ENCODE peak calls at places on chromosome 6, in eight cellular contexts. I is ovary, G is sigmoid colon, H is transverse colon, C is HepG2, Z is A549, M is SK-N-SH, J is suprapubic skin. O is an unnamed sample.

GRCh38 chr6:84466521-84466920 is 239.1 kb upstream of the CEP162 start:
- DNase-seq in I (no peak), G (no peak), H (no peak), C (no peak), Z (peak), M (no peak), J (no peak), O (no peak)

GRCh38 chr6:152189736-152190135 is 382.3 kb downstream of the ESR1 start:
- DNase-seq in I (no peak), G (no peak), H (no peak), C (no peak), Z (no peak), M (no peak), J (no peak), O (no peak)

GRCh38 chr6:121686611-121687023 is 251.2 kb downstream of the GJA1 start:
- DNase-seq in I (no peak), G (no peak), H (no peak), C (no peak), Z (no peak), M (no peak), J (no peak), O (no peak)

GRCh38 chr6:53894086-53894485 is 99.3 kb downstream of the LRRC1 start:
- DNase-seq in I (no peak), G (peak), H (peak), C (no peak), Z (no peak), M (no peak), J (no peak), O (no peak)

GRCh38 chr6:138404666-138405337 is 779 bp downstream of the HEBP2 start:
- DNase-seq in I (peak), G (peak), H (peak), C (no peak), Z (peak), M (no peak), J (peak), O (no peak)

GRCh38 chr6:30441171-30441570 is 48.1 kb upstream of the HLA-E start:
- DNase-seq in I (no peak), G (no peak), H (no peak), C (no peak), Z (no peak), M (no peak), J (no peak), O (no peak)

GRCh38 chr6:115830895-115831294 is 229.8 kb downstream of the FRK start:
- DNase-seq in I (no peak), G (no peak), H (no peak), C (no peak), Z (peak), M (no peak), J (no peak), O (no peak)

GRCh38 chr6:137415127-137415833 is 78.9 kb downstream of the OLIG3 start:
- DNase-seq in I (peak), G (peak), H (peak), C (peak), Z (no peak), M (peak), J (no peak), O (peak)

GRCh38 chr6:83381949-83382348 is 48.9 kb downstream of the ME1 start:
- DNase-seq in I (no peak), G (no peak), H (no peak), C (no peak), Z (no peak), M (no peak), J (no peak), O (no peak)

GRCh38 chr6:142605922-142606321 is 304.1 kb downstream of the ADGRG6 start:
- DNase-seq in I (no peak), G (no peak), H (no peak), C (no peak), Z (no peak), M (no peak), J (no peak), O (no peak)

GRCh38 chr6:39983193-39983592 is 48.9 kb upstream of the MOCS1 start:
- DNase-seq in I (no peak), G (no peak), H (no peak), C (no peak), Z (no peak), M (no peak), J (no peak), O (no peak)

GRCh38 chr6:30618270-30618787 is 689 bp downstream of the MRPS18B start:
- DNase-seq in I (no peak), G (peak), H (peak), C (peak), Z (no peak), M (no peak), J (no peak), O (peak)

GRCh38 chr6:167858086-167858591 is 31.4 kb downstream of the AFDN start:
- DNase-seq in I (no peak), G (no peak), H (no peak), C (no peak), Z (no peak), M (peak), J (no peak), O (no peak)

GRCh38 chr6:10951675-10952282 is 64.9 kb downstream of the SYCP2L start:
- DNase-seq in I (no peak), G (no peak), H (no peak), C (peak), Z (peak), M (peak), J (no peak), O (no peak)

GRCh38 chr6:148497256-148497655 is 154.6 kb downstream of the SASH1 start:
- DNase-seq in I (no peak), G (no peak), H (no peak), C (no peak), Z (no peak), M (no peak), J (no peak), O (no peak)

GRCh38 chr6:144339859-144340452 is 54.8 kb downstream of the UTRN start:
- DNase-seq in I (no peak), G (no peak), H (no peak), C (no peak), Z (no peak), M (no peak), J (no peak), O (no peak)

GRCh38 chr6:154474636-154475428 is 35.7 kb downstream of the CNKSR3 start:
- DNase-seq in I (no peak), G (no peak), H (no peak), C (no peak), Z (no peak), M (no peak), J (no peak), O (no peak)

GRCh38 chr6:82270791-82271392 is 23.3 kb upstream of the IBTK start:
- DNase-seq in I (no peak), G (no peak), H (no peak), C (peak), Z (peak), M (peak), J (no peak), O (no peak)

GRCh38 chr6:154572592-154572991 is 62.1 kb upstream of the CNKSR3 start:
- DNase-seq in I (no peak), G (peak), H (no peak), C (no peak), Z (no peak), M (no peak), J (no peak), O (no peak)

GRCh38 chr6:108737594-108738546 is 110.4 kb upstream of the ARMC2 start:
- DNase-seq in I (no peak), G (peak), H (peak), C (no peak), Z (peak), M (no peak), J (no peak), O (peak)

GRCh38 chr6:69622924-69623323 is 173.9 kb downstream of the LMBRD1 start:
- DNase-seq in I (no peak), G (no peak), H (no peak), C (no peak), Z (no peak), M (no peak), J (no peak), O (no peak)

DNA sequence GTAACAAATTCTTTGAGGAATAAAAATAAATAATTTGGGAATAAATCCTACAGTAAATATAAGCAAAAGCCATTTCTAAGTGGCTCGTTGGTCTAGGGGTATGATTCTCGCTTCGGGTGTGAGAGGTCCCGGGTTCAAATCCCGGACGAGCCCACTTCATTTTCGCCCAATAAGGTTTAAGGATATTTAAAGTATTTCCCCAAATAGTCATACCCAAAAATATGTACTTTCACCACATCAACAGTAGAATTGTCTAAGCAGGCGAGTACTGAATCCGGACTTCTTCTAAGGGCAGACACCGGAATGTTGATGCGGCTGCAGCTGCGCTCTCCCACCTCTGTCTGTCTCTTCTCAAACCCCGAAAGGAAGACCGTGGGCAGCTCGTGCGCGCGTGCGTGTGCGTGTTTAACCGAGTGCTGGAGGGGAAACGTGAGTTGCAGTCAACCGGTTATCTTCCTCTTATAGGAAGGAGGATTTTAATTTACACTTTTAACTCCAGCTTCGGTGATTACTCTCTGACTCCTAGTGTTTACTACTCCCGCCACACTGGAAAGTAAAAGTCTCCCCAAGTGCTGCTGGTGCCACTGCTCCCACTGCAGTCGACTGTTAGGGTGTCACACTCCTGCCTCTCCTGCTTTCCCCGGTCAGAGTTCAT is 155.7 kb upstream of the PRSS16 start:
- DNase-seq in I (no peak), G (no peak), H (no peak), C (peak), Z (peak), M (peak), J (no peak), O (no peak)
- TF ChIP-seq EP300 in I (no peak), G (no peak), H (no peak), C (no peak), Z (no peak), M (no peak), J (no peak), O (no peak)

GRCh38 chr6:125752773-125753172 is 3.3 kb downstream of the HEY2 start:
- DNase-seq in I (no peak), G (no peak), H (no peak), C (no peak), Z (no peak), M (no peak), J (no peak), O (no peak)

GRCh38 chr6:125751334-125751916 is 2.0 kb downstream of the HEY2 start:
- DNase-seq in I (no peak), G (no peak), H (no peak), C (no peak), Z (no peak), M (no peak), J (no peak), O (no peak)

GRCh38 chr6:125753218-125753936 is 3.9 kb downstream of the HEY2 start:
- DNase-seq in I (no peak), G (no peak), H (no peak), C (peak), Z (no peak), M (no peak), J (no peak), O (no peak)

GRCh38 chr6:125750692-125751333 is 1.4 kb downstream of the HEY2 start:
- DNase-seq in I (no peak), G (no peak), H (no peak), C (no peak), Z (no peak), M (no peak), J (no peak), O (no peak)

DNA sequence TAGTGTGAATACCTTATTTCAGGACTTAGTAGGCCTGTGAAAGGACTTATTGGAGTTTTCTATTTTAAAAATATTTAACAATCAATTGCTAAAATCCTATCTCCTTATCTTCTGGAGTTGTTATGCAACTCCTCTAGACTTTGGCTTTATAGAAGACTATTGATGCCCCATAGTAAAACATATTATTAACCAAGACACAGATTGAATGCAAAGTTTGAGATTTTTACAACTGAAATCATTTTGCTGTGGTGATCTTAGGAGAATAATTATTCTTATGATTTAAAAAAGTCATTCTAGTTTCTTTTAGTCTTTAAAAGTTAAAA is 4.5 kb downstream of the HEY2 start:
- DNase-seq in I (no peak), G (no peak), H (no peak), C (no peak), Z (no peak), M (no peak), J (no peak), O (no peak)
- H3K4me3 ChIP-seq in I (no peak), G (no peak), H (no peak), C (no peak), Z (no peak), M (no peak), J (no peak), O (no peak)

GRCh38 chr6:42762338-42762929 is 16.5 kb upstream of the TBCC start:
- DNase-seq in I (no peak), G (no peak), H (peak), C (no peak), Z (no peak), M (no peak), J (no peak), O (no peak)
- TF ChIP-seq EP300 in I (no peak), G (no peak), H (no peak), C (no peak), Z (no peak), M (no peak), J (no peak), O (no peak)

DNA sequence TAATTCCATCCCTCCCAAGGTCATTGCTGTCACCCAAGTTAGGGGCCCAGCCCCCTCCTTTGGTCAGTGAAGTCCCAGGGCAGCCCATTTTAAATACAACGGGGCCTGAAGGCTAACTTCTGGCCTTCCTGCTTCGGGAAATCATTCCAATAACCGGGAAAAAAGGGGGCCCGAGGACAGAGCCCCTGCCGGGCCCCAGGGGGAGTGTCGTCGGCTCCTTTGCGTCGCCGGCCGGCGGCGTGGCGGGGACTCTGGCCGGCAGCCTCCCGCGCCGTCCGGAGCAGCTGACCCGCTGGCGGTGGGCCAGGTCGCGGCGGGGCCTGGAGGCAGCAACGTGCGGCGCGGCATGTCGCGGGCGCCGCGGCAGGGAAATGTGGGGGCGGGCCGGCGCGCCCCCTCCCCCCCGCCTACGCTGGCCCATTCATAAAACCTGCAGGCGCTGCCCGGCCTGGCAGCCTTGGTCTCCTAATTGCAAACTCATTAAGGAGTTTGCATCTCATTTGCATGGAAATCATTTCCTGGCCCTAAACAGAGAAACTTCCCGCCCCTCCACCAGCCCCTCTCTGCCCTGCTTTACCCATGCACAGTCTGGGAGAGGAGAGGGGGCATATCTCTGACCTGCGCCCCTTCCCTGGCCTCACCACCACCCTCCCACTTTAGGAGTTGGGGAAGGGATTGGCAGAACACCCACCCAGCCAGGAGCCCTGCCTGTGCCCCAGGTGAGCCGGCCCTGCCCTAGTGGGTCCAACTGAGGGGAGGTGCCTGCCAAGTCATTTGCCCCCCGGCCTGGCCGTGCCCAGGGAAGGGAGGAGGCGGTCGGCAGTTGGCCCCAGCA is 50.7 kb downstream of the MRPL14 start:
- DNase-seq in I (peak), G (peak), H (peak), C (no peak), Z (no peak), M (peak), J (no peak), O (peak)
- H3K4me3 ChIP-seq in I (no peak), G (peak), H (no peak), C (peak), Z (no peak), M (no peak), J (peak), O (peak)

GRCh38 chr6:47132724-47133123 is 90.6 kb upstream of the ADGRF1 start:
- DNase-seq in I (no peak), G (no peak), H (no peak), C (no peak), Z (no peak), M (no peak), J (no peak), O (no peak)
- TF ChIP-seq EP300 in I (no peak), G (no peak), H (no peak), C (no peak), Z (no peak), M (no peak), J (no peak), O (no peak)

GRCh38 chr6:35798706-35799105 is 1.6 kb upstream of the CLPS start:
- DNase-seq in I (no peak), G (no peak), H (no peak), C (no peak), Z (no peak), M (no peak), J (no peak), O (no peak)

GRCh38 chr6:35795453-35796071 is 1.6 kb downstream of the CLPS start:
- DNase-seq in I (no peak), G (no peak), H (no peak), C (no peak), Z (no peak), M (no peak), J (no peak), O (no peak)

GRCh38 chr6:35794536-35795452 is 2.3 kb downstream of the CLPS start:
- DNase-seq in I (no peak), G (no peak), H (no peak), C (no peak), Z (no peak), M (no peak), J (no peak), O (no peak)

GRCh38 chr6:35797837-35798526 is 859 bp upstream of the CLPS start:
- DNase-seq in I (no peak), G (no peak), H (no peak), C (no peak), Z (no peak), M (peak), J (no peak), O (no peak)

GRCh38 chr6:35796236-35796635 is 887 bp downstream of the CLPS start:
- DNase-seq in I (no peak), G (no peak), H (no peak), C (no peak), Z (no peak), M (no peak), J (no peak), O (no peak)
- H3K4me3 ChIP-seq in I (no peak), G (no peak), H (no peak), C (no peak), Z (no peak), M (no peak), J (no peak), O (no peak)

GRCh38 chr6:106525885-106526280 is 103.4 kb downstream of the RTN4IP1 start:
- DNase-seq in I (no peak), G (no peak), H (no peak), C (no peak), Z (no peak), M (no peak), J (no peak), O (no peak)
- TF ChIP-seq EP300 in I (no peak), G (no peak), H (no peak), C (no peak), Z (no peak), M (no peak), J (no peak), O (no peak)

DNA sequence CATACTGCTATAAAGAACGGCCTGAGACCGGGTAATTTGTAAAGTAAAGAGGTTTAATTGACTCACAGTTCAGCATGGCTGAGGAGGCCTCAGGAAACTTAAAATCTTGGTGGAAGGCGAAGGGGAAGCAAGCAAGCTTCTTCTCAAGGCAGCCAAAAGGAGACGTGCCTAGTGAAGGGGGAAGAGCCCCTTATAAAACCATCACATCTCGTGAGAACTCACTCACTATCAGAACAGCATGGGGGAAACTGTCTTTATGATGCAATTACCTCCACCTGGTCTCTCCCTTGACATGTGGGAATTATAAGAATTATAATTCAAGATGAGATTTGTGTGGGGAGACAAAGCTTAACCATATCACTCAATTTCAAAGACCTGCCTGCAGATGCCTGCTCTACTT is 447.0 kb downstream of the EYS start:
- DNase-seq in I (no peak), G (no peak), H (no peak), C (no peak), Z (no peak), M (no peak), J (no peak), O (no peak)
- H3K4me3 ChIP-seq in I (no peak), G (no peak), H (no peak), C (no peak), Z (no peak), M (no peak), J (no peak), O (no peak)

DNA sequence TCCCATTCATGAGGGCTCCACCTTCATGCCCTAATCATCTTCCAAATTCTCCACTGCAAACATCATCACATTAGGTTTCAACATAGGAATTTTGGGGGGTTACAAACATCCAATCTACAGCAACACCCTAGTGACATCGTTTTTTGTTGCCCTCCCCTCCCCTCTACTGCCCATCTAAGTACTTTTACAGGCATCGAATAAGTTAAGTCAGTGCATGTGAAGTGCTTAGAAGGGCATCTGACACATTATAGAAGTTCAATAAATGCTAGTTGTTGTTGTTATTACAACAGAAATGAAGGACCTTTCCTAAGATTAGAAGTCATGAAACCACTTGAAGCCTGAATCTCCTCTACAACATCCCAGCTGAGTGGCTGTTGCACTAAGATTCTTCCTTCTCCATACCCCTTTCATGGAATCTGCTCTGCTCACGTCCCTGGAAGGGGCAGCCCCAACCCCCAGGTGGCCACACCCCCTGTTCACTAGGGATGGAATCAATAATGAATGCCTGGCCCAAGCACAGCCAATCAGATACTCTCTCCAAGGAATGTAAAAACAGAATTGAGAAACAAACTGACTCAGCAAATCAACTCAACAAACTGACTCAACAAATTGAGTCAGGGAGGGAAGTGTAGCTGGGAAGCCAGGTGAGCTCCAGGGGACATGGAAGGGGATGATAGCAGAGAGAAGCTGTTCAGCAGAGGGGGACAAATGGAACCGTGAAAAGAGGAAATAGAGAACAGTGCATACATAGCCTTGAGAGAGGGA is 3.9 kb upstream of the LRP11 start:
- DNase-seq in I (no peak), G (no peak), H (no peak), C (peak), Z (no peak), M (no peak), J (no peak), O (no peak)
- TF ChIP-seq EP300 in I (no peak), G (no peak), H (no peak), C (no peak), Z (no peak), M (no peak), J (no peak), O (no peak)

O was measured in stomach.